ENCODE peak calls at places on chromosomes 13 and 19, in five cellular contexts. L is KG1, E is right cardiac atrium, J is Caco-2, G is RPMI7951. T is an unnamed sample.
A peak's percentile ranks its signal among the peaks of the same experiment; 100 is the strongest.

GRCh38 chr19:35828694-35829301 is 16.2 kb upstream of the PRODH2 start:
- DNase-seq in E (peak; percentile 64), J (peak; percentile 76), G (peak; percentile 68), L (peak; percentile 21), T (peak; percentile 2)

GRCh38 chr13:50129923-50130685 is 114.9 kb downstream of the KCNRG start:
- DNase-seq in L (no peak), J (peak; percentile 43), E (peak; percentile 40), G (peak; percentile 53), T (no peak)

GRCh38 chr13:46663216-46663615 is 110.2 kb downstream of the LRCH1 start:
- DNase-seq in E (no peak), L (no peak), J (no peak), G (no peak), T (no peak)

GRCh38 chr13:26025196-26025595 is 26.6 kb downstream of the SHISA2 start:
- DNase-seq in G (no peak), L (no peak), J (no peak), E (no peak), T (no peak)

GRCh38 chr19:2239771-2240770 is 3.4 kb downstream of the SF3A2 start:
- DNase-seq in L (no peak), E (no peak), J (no peak), G (peak; percentile 67), T (no peak)

GRCh38 chr19:12513531-12514061 is 29.0 kb upstream of the ZNF709 start:
- DNase-seq in G (no peak), L (no peak), J (no peak), E (peak; percentile 42), T (peak; percentile 53)

GRCh38 chr13:113855012-113855921 is 8.6 kb downstream of the GAS6 start:
- DNase-seq in G (peak; percentile 90), L (no peak), E (peak; percentile 33), J (peak; percentile 16), T (no peak)

GRCh38 chr19:28827382-28827781 is 385.6 kb downstream of the UQCRFS1 start:
- DNase-seq in G (no peak), J (no peak), E (no peak), L (no peak), T (no peak)

GRCh38 chr13:44243198-44243852 is 130.3 kb upstream of the SERP2 start:
- DNase-seq in E (no peak), G (peak; percentile 97), J (peak; percentile 75), L (peak; percentile 67), T (no peak)